ENCODE peak calls at places on chromosomes 5 and 9, in eight cellular contexts. One of them, this sample, is unnamed.

GRCh38 chr9:112784020-112784788 is 33.6 kb downstream of the SNX30 start:
- DNase-seq in spleen: no peak
- DNase-seq in immature natural killer cell: no peak
- DNase-seq in stimulated activated effector memory CD8-positive, alpha-beta T cell treated with anti-CD3 and anti-CD28 coated beads, Interleukin-12 subunit alpha, Interleukin-12 subunit beta, amount 100 ng/mL, for 72 hours: no peak
- DNase-seq in Panc1: no peak
- DNase-seq in HuH-7.5: no peak
- DNase-seq in cortex of kidney: no peak
- DNase-seq in GM04504: no peak
- DNase-seq in this sample: peak; percentile 79

GRCh38 chr9:116152390-116152789 is 1.2 kb upstream of the PAPPA start:
- DNase-seq in spleen: no peak
- DNase-seq in immature natural killer cell: no peak
- DNase-seq in stimulated activated effector memory CD8-positive, alpha-beta T cell treated with anti-CD3 and anti-CD28 coated beads, Interleukin-12 subunit alpha, Interleukin-12 subunit beta, amount 100 ng/mL, for 72 hours: no peak
- DNase-seq in Panc1: no peak
- DNase-seq in HuH-7.5: no peak
- DNase-seq in cortex of kidney: no peak
- DNase-seq in GM04504: no peak
- DNase-seq in this sample: no peak

GRCh38 chr5:79829260-79829659 is 139.6 kb downstream of the CMYA5 start:
- DNase-seq in spleen: no peak
- DNase-seq in immature natural killer cell: no peak
- DNase-seq in stimulated activated effector memory CD8-positive, alpha-beta T cell treated with anti-CD3 and anti-CD28 coated beads, Interleukin-12 subunit alpha, Interleukin-12 subunit beta, amount 100 ng/mL, for 72 hours: no peak
- DNase-seq in Panc1: no peak
- DNase-seq in HuH-7.5: peak; percentile 25
- DNase-seq in cortex of kidney: no peak
- DNase-seq in GM04504: no peak
- DNase-seq in this sample: peak; percentile 73

GRCh38 chr5:126234563-126235195 is 188.5 kb upstream of the GRAMD2B start:
- DNase-seq in spleen: no peak
- DNase-seq in immature natural killer cell: no peak
- DNase-seq in stimulated activated effector memory CD8-positive, alpha-beta T cell treated with anti-CD3 and anti-CD28 coated beads, Interleukin-12 subunit alpha, Interleukin-12 subunit beta, amount 100 ng/mL, for 72 hours: no peak
- DNase-seq in Panc1: peak; percentile 18
- DNase-seq in HuH-7.5: peak; percentile 32
- DNase-seq in cortex of kidney: no peak
- DNase-seq in GM04504: no peak
- DNase-seq in this sample: peak; percentile 80

GRCh38 chr9:75454043-75454442 is 365.7 kb downstream of the OSTF1 start:
- DNase-seq in spleen: no peak
- DNase-seq in immature natural killer cell: no peak
- DNase-seq in stimulated activated effector memory CD8-positive, alpha-beta T cell treated with anti-CD3 and anti-CD28 coated beads, Interleukin-12 subunit alpha, Interleukin-12 subunit beta, amount 100 ng/mL, for 72 hours: no peak
- DNase-seq in Panc1: no peak
- DNase-seq in HuH-7.5: no peak
- DNase-seq in cortex of kidney: no peak
- DNase-seq in GM04504: no peak
- DNase-seq in this sample: no peak

GRCh38 chr5:158320178-158320674 is 461.3 kb upstream of the CLINT1 start:
- DNase-seq in spleen: no peak
- DNase-seq in immature natural killer cell: no peak
- DNase-seq in stimulated activated effector memory CD8-positive, alpha-beta T cell treated with anti-CD3 and anti-CD28 coated beads, Interleukin-12 subunit alpha, Interleukin-12 subunit beta, amount 100 ng/mL, for 72 hours: no peak
- DNase-seq in Panc1: no peak
- DNase-seq in HuH-7.5: no peak
- DNase-seq in cortex of kidney: no peak
- DNase-seq in GM04504: no peak
- DNase-seq in this sample: no peak

GRCh38 chr9:82101475-82101874 is 112.9 kb downstream of the SPATA31D1 start:
- DNase-seq in spleen: no peak
- DNase-seq in immature natural killer cell: no peak
- DNase-seq in stimulated activated effector memory CD8-positive, alpha-beta T cell treated with anti-CD3 and anti-CD28 coated beads, Interleukin-12 subunit alpha, Interleukin-12 subunit beta, amount 100 ng/mL, for 72 hours: no peak
- DNase-seq in Panc1: no peak
- DNase-seq in HuH-7.5: no peak
- DNase-seq in cortex of kidney: no peak
- DNase-seq in GM04504: no peak
- DNase-seq in this sample: peak; percentile 35

GRCh38 chr9:93092171-93092991 is 3.6 kb upstream of the CARD19 start:
- DNase-seq in spleen: peak; percentile 77
- DNase-seq in immature natural killer cell: no peak
- DNase-seq in stimulated activated effector memory CD8-positive, alpha-beta T cell treated with anti-CD3 and anti-CD28 coated beads, Interleukin-12 subunit alpha, Interleukin-12 subunit beta, amount 100 ng/mL, for 72 hours: no peak
- DNase-seq in Panc1: no peak
- DNase-seq in HuH-7.5: no peak
- DNase-seq in cortex of kidney: no peak
- DNase-seq in GM04504: no peak
- DNase-seq in this sample: no peak

GRCh38 chr5:120164037-120164436 is 300.1 kb upstream of the PRR16 start:
- DNase-seq in spleen: no peak
- DNase-seq in immature natural killer cell: no peak
- DNase-seq in stimulated activated effector memory CD8-positive, alpha-beta T cell treated with anti-CD3 and anti-CD28 coated beads, Interleukin-12 subunit alpha, Interleukin-12 subunit beta, amount 100 ng/mL, for 72 hours: no peak
- DNase-seq in Panc1: no peak
- DNase-seq in HuH-7.5: no peak
- DNase-seq in cortex of kidney: no peak
- DNase-seq in GM04504: no peak
- DNase-seq in this sample: no peak

GRCh38 chr9:75013735-75014134 is 14.4 kb downstream of the CARNMT1 start:
- DNase-seq in spleen: no peak
- DNase-seq in immature natural killer cell: no peak
- DNase-seq in stimulated activated effector memory CD8-positive, alpha-beta T cell treated with anti-CD3 and anti-CD28 coated beads, Interleukin-12 subunit alpha, Interleukin-12 subunit beta, amount 100 ng/mL, for 72 hours: no peak
- DNase-seq in Panc1: no peak
- DNase-seq in HuH-7.5: no peak
- DNase-seq in cortex of kidney: no peak
- DNase-seq in GM04504: no peak
- DNase-seq in this sample: no peak

GRCh38 chr5:120388016-120388781 is 75.9 kb upstream of the PRR16 start:
- DNase-seq in spleen: no peak
- DNase-seq in immature natural killer cell: no peak
- DNase-seq in stimulated activated effector memory CD8-positive, alpha-beta T cell treated with anti-CD3 and anti-CD28 coated beads, Interleukin-12 subunit alpha, Interleukin-12 subunit beta, amount 100 ng/mL, for 72 hours: no peak
- DNase-seq in Panc1: no peak
- DNase-seq in HuH-7.5: no peak
- DNase-seq in cortex of kidney: no peak
- DNase-seq in GM04504: peak; percentile 86
- DNase-seq in this sample: no peak

GRCh38 chr5:137142371-137143243 is 356.5 kb downstream of the SPOCK1 start:
- DNase-seq in spleen: no peak
- DNase-seq in immature natural killer cell: no peak
- DNase-seq in stimulated activated effector memory CD8-positive, alpha-beta T cell treated with anti-CD3 and anti-CD28 coated beads, Interleukin-12 subunit alpha, Interleukin-12 subunit beta, amount 100 ng/mL, for 72 hours: no peak
- DNase-seq in Panc1: peak; percentile 50
- DNase-seq in HuH-7.5: no peak
- DNase-seq in cortex of kidney: no peak
- DNase-seq in GM04504: peak; percentile 90
- DNase-seq in this sample: no peak

GRCh38 chr9:129446828-129447550 is 173.9 kb downstream of the C9orf50 start:
- DNase-seq in spleen: no peak
- DNase-seq in immature natural killer cell: no peak
- DNase-seq in stimulated activated effector memory CD8-positive, alpha-beta T cell treated with anti-CD3 and anti-CD28 coated beads, Interleukin-12 subunit alpha, Interleukin-12 subunit beta, amount 100 ng/mL, for 72 hours: no peak
- DNase-seq in Panc1: no peak
- DNase-seq in HuH-7.5: no peak
- DNase-seq in cortex of kidney: no peak
- DNase-seq in GM04504: no peak
- DNase-seq in this sample: no peak

GRCh38 chr9:15295761-15296405 is 11.1 kb downstream of the TTC39B start:
- DNase-seq in spleen: no peak
- DNase-seq in immature natural killer cell: peak; percentile 65
- DNase-seq in stimulated activated effector memory CD8-positive, alpha-beta T cell treated with anti-CD3 and anti-CD28 coated beads, Interleukin-12 subunit alpha, Interleukin-12 subunit beta, amount 100 ng/mL, for 72 hours: no peak
- DNase-seq in Panc1: no peak
- DNase-seq in HuH-7.5: no peak
- DNase-seq in cortex of kidney: no peak
- DNase-seq in GM04504: peak; percentile 42
- DNase-seq in this sample: no peak

GRCh38 chr5:96331210-96331609 is 101.8 kb downstream of the PCSK1 start:
- DNase-seq in spleen: no peak
- DNase-seq in immature natural killer cell: no peak
- DNase-seq in stimulated activated effector memory CD8-positive, alpha-beta T cell treated with anti-CD3 and anti-CD28 coated beads, Interleukin-12 subunit alpha, Interleukin-12 subunit beta, amount 100 ng/mL, for 72 hours: no peak
- DNase-seq in Panc1: no peak
- DNase-seq in HuH-7.5: no peak
- DNase-seq in cortex of kidney: no peak
- DNase-seq in GM04504: no peak
- DNase-seq in this sample: no peak

GRCh38 chr9:16867571-16868311 is 2.7 kb downstream of the BNC2 start:
- DNase-seq in spleen: no peak
- DNase-seq in immature natural killer cell: peak; percentile 23
- DNase-seq in stimulated activated effector memory CD8-positive, alpha-beta T cell treated with anti-CD3 and anti-CD28 coated beads, Interleukin-12 subunit alpha, Interleukin-12 subunit beta, amount 100 ng/mL, for 72 hours: no peak
- DNase-seq in Panc1: no peak
- DNase-seq in HuH-7.5: no peak
- DNase-seq in cortex of kidney: no peak
- DNase-seq in GM04504: no peak
- DNase-seq in this sample: peak; percentile 26

This sample was measured in mesendoderm.